ENCODE peak calls at places on chromosomes 7 and 10, in five cellular contexts. A, W, Z, Q and R are unnamed samples.

GRCh38 chr7:17690030-17690429 is 250.3 kb downstream of the SNX13 start:
- DNase-seq in W (no peak), A (peak; percentile 95), Z (no peak), Q (no peak), R (no peak)

GRCh38 chr10:129839285-129840195 is 124.5 kb downstream of the EBF3 start:
- DNase-seq in W (no peak), Z (no peak), Q (no peak), A (no peak), R (no peak)

GRCh38 chr7:81845628-81846259 is 75.9 kb upstream of the HGF start:
- DNase-seq in W (no peak), A (peak; percentile 20), Z (no peak), Q (no peak), R (no peak)

GRCh38 chr10:24484771-24485170 is 238.9 kb downstream of the ARHGAP21 start:
- DNase-seq in Z (no peak), W (no peak), A (no peak), Q (no peak), R (no peak)

GRCh38 chr10:131943021-131943814 is 38.5 kb downstream of the BNIP3 start:
- DNase-seq in Z (no peak), W (no peak), Q (no peak), A (no peak), R (no peak)

GRCh38 chr7:37225255-37226012 is 223.2 kb downstream of the ELMO1 start:
- DNase-seq in Z (no peak), Q (no peak), W (no peak), A (no peak), R (no peak)

GRCh38 chr10:96053985-96054384 is 10.6 kb downstream of the CCNJ start:
- DNase-seq in Q (no peak), Z (no peak), A (no peak), W (no peak), R (no peak)

GRCh38 chr10:27568196-27569175 is 64.4 kb downstream of the RAB18 start:
- DNase-seq in Z (no peak), A (peak; percentile 3), W (no peak), Q (no peak), R (no peak)

GRCh38 chr10:128147669-128148068 is 21.4 kb upstream of the MKI67 start:
- DNase-seq in Q (no peak), Z (no peak), W (no peak), A (peak; percentile 49), R (no peak)

GRCh38 chr7:104397442-104397841 is 69.0 kb downstream of the LHFPL3 start:
- DNase-seq in A (no peak), Z (no peak), Q (no peak), W (no peak), R (no peak)

GRCh38 chr10:114684822-114685209 is 26.7 kb upstream of the ABLIM1 start:
- DNase-seq in A (no peak), Z (no peak), W (no peak), Q (no peak), R (no peak)

GRCh38 chr7:542935-543789 is 23.5 kb upstream of the PDGFA start:
- DNase-seq in W (peak; percentile 64), A (peak; percentile 59), Z (no peak), Q (no peak), R (peak; percentile 73)

GRCh38 chr10:20443094-20443493 is 454.0 kb downstream of the NEBL start:
- DNase-seq in A (no peak), W (no peak), Q (no peak), Z (no peak), R (no peak)

GRCh38 chr7:79709574-79710409 is 256.3 kb upstream of the MAGI2 start:
- DNase-seq in Z (no peak), W (peak; percentile 41), A (peak; percentile 9), Q (no peak), R (no peak)

GRCh38 chr10:3887885-3888476 is 103.0 kb upstream of the KLF6 start:
- DNase-seq in W (no peak), Z (no peak), A (peak; percentile 84), Q (peak; percentile 69), R (peak; percentile 62)

GRCh38 chr10:30045961-30046360 is 13.4 kb downstream of the JCAD start:
- DNase-seq in A (no peak), Q (no peak), W (no peak), Z (no peak), R (no peak)

GRCh38 chr10:121891103-121891502 is 36.7 kb downstream of the ATE1 start:
- DNase-seq in A (no peak), W (no peak), Z (no peak), Q (no peak), R (no peak)

GRCh38 chr7:102044984-102045673 is 227.7 kb downstream of the CUX1 start:
- DNase-seq in Z (peak; percentile 52), W (no peak), Q (no peak), A (peak; percentile 89), R (peak; percentile 65)

GRCh38 chr10:13973742-13974141 is 357.0 kb downstream of the FRMD4A start:
- DNase-seq in Q (no peak), W (no peak), Z (no peak), A (no peak), R (no peak)

GRCh38 chr10:103884681-103885139 is 29.3 kb upstream of the SH3PXD2A start:
- DNase-seq in A (no peak), Q (no peak), Z (peak; percentile 28), W (peak; percentile 52), R (no peak)

GRCh38 chr7:129925416-129926002 is 27.3 kb downstream of the UBE2H start:
- DNase-seq in Q (no peak), Z (peak; percentile 28), A (peak; percentile 51), W (no peak), R (no peak)

GRCh38 chr10:27525819-27526218 is 21.7 kb downstream of the RAB18 start:
- DNase-seq in Q (no peak), Z (no peak), W (no peak), A (peak; percentile 14), R (no peak)

GRCh38 chr7:15495170-15495569 is 66.6 kb downstream of the AGMO start:
- DNase-seq in Q (no peak), W (no peak), Z (no peak), A (no peak), R (no peak)

GRCh38 chr7:115816318-115816974 is 214.1 kb downstream of the TFEC start:
- DNase-seq in Z (no peak), W (no peak), A (no peak), Q (no peak), R (no peak)